ENCODE peak calls at places on chromosome 21, in nine cellular contexts. One of them, this sample, is unnamed.

GRCh38 chr21:25421327-25422028 is 185.8 kb downstream of the MRPL39 start:
- DNase-seq in transverse colon: peak
- DNase-seq in GM12891: no peak
- DNase-seq in K562: no peak
- DNase-seq in vagina: no peak
- DNase-seq in breast epithelium: no peak
- DNase-seq in upper lobe of left lung: no peak
- DNase-seq in stomach: peak
- DNase-seq in prostate gland: no peak
- DNase-seq in this sample: no peak

GRCh38 chr21:29095203-29095602 is 21.8 kb upstream of the CCT8 start:
- DNase-seq in transverse colon: no peak
- DNase-seq in GM12891: no peak
- DNase-seq in K562: no peak
- DNase-seq in vagina: no peak
- DNase-seq in breast epithelium: no peak
- DNase-seq in upper lobe of left lung: no peak
- DNase-seq in stomach: no peak
- DNase-seq in prostate gland: no peak
- DNase-seq in this sample: no peak

GRCh38 chr21:27954806-27955205 is 987.9 kb upstream of the ADAMTS5 start:
- DNase-seq in transverse colon: no peak
- DNase-seq in GM12891: no peak
- DNase-seq in K562: no peak
- DNase-seq in vagina: no peak
- DNase-seq in breast epithelium: no peak
- DNase-seq in upper lobe of left lung: no peak
- DNase-seq in stomach: no peak
- DNase-seq in prostate gland: no peak
- DNase-seq in this sample: no peak

GRCh38 chr21:38349111-38349746 is 92.4 kb downstream of the KCNJ15 start:
- DNase-seq in transverse colon: no peak
- DNase-seq in GM12891: no peak
- DNase-seq in K562: no peak
- DNase-seq in vagina: peak
- DNase-seq in breast epithelium: no peak
- DNase-seq in upper lobe of left lung: no peak
- DNase-seq in stomach: no peak
- DNase-seq in prostate gland: no peak
- DNase-seq in this sample: no peak

GRCh38 chr21:36381841-36382589 is 3.2 kb upstream of the CHAF1B start:
- DNase-seq in transverse colon: no peak
- DNase-seq in GM12891: no peak
- DNase-seq in K562: no peak
- DNase-seq in vagina: no peak
- DNase-seq in breast epithelium: no peak
- DNase-seq in upper lobe of left lung: no peak
- DNase-seq in stomach: no peak
- DNase-seq in prostate gland: no peak
- DNase-seq in this sample: no peak

GRCh38 chr21:22224261-22224660 is 1226.1 kb downstream of the NCAM2 start:
- DNase-seq in transverse colon: no peak
- DNase-seq in GM12891: no peak
- DNase-seq in K562: no peak
- DNase-seq in vagina: no peak
- DNase-seq in breast epithelium: no peak
- DNase-seq in upper lobe of left lung: no peak
- DNase-seq in stomach: no peak
- DNase-seq in prostate gland: no peak
- DNase-seq in this sample: no peak

GRCh38 chr21:37534431-37534830 is 167.9 kb downstream of the DYRK1A start:
- DNase-seq in transverse colon: no peak
- DNase-seq in GM12891: no peak
- DNase-seq in K562: no peak
- DNase-seq in vagina: no peak
- DNase-seq in breast epithelium: no peak
- DNase-seq in upper lobe of left lung: no peak
- DNase-seq in stomach: no peak
- DNase-seq in prostate gland: no peak
- DNase-seq in this sample: no peak

GRCh38 chr21:27426196-27426595 is 459.3 kb upstream of the ADAMTS5 start:
- DNase-seq in transverse colon: no peak
- DNase-seq in GM12891: no peak
- DNase-seq in K562: no peak
- DNase-seq in vagina: no peak
- DNase-seq in breast epithelium: no peak
- DNase-seq in upper lobe of left lung: no peak
- DNase-seq in stomach: no peak
- DNase-seq in prostate gland: no peak
- DNase-seq in this sample: no peak

GRCh38 chr21:38768385-38769071 is 37.2 kb upstream of the ETS2 start:
- DNase-seq in transverse colon: no peak
- DNase-seq in GM12891: no peak
- DNase-seq in K562: peak
- DNase-seq in vagina: no peak
- DNase-seq in breast epithelium: no peak
- DNase-seq in upper lobe of left lung: no peak
- DNase-seq in stomach: no peak
- DNase-seq in prostate gland: no peak
- DNase-seq in this sample: no peak

GRCh38 chr21:30057108-30057507 is 109.5 kb downstream of the CLDN17 start:
- DNase-seq in transverse colon: no peak
- DNase-seq in GM12891: no peak
- DNase-seq in K562: no peak
- DNase-seq in vagina: no peak
- DNase-seq in breast epithelium: no peak
- DNase-seq in upper lobe of left lung: no peak
- DNase-seq in stomach: no peak
- DNase-seq in prostate gland: no peak
- DNase-seq in this sample: no peak

GRCh38 chr21:38507374-38507942 is 9.2 kb upstream of the ERG start:
- DNase-seq in transverse colon: no peak
- DNase-seq in GM12891: no peak
- DNase-seq in K562: no peak
- DNase-seq in vagina: no peak
- DNase-seq in breast epithelium: no peak
- DNase-seq in upper lobe of left lung: no peak
- DNase-seq in stomach: no peak
- DNase-seq in prostate gland: no peak
- DNase-seq in this sample: no peak

GRCh38 chr21:39670741-39671140 is 58.0 kb downstream of the B3GALT5 start:
- DNase-seq in transverse colon: no peak
- DNase-seq in GM12891: no peak
- DNase-seq in K562: no peak
- DNase-seq in vagina: no peak
- DNase-seq in breast epithelium: no peak
- DNase-seq in upper lobe of left lung: no peak
- DNase-seq in stomach: no peak
- DNase-seq in prostate gland: no peak
- DNase-seq in this sample: no peak

GRCh38 chr21:29187939-29188338 is 57.5 kb downstream of the MAP3K7CL start:
- DNase-seq in transverse colon: no peak
- DNase-seq in GM12891: no peak
- DNase-seq in K562: no peak
- DNase-seq in vagina: no peak
- DNase-seq in breast epithelium: peak
- DNase-seq in upper lobe of left lung: no peak
- DNase-seq in stomach: no peak
- DNase-seq in prostate gland: peak
- DNase-seq in this sample: no peak

GRCh38 chr21:33268736-33269441 is 2.7 kb downstream of the IL10RB start:
- DNase-seq in transverse colon: peak
- DNase-seq in GM12891: peak
- DNase-seq in K562: no peak
- DNase-seq in vagina: no peak
- DNase-seq in breast epithelium: peak
- DNase-seq in upper lobe of left lung: no peak
- DNase-seq in stomach: peak
- DNase-seq in prostate gland: peak
- DNase-seq in this sample: no peak
- TF ChIP-seq POLR2AphosphoS5 in transverse colon: peak
- TF ChIP-seq POLR2AphosphoS5 in GM12891: peak
- TF ChIP-seq POLR2AphosphoS5 in K562: no peak
- TF ChIP-seq POLR2AphosphoS5 in vagina: no peak
- TF ChIP-seq POLR2AphosphoS5 in breast epithelium: no peak
- TF ChIP-seq POLR2AphosphoS5 in upper lobe of left lung: peak
- TF ChIP-seq POLR2AphosphoS5 in stomach: peak
- TF ChIP-seq POLR2AphosphoS5 in prostate gland: peak
- TF ChIP-seq POLR2AphosphoS5 in this sample: no peak

GRCh38 chr21:45973475-45974072 is 8.0 kb upstream of the COL6A1 start:
- DNase-seq in transverse colon: peak
- DNase-seq in GM12891: peak
- DNase-seq in K562: peak
- DNase-seq in vagina: no peak
- DNase-seq in breast epithelium: peak
- DNase-seq in upper lobe of left lung: peak
- DNase-seq in stomach: peak
- DNase-seq in prostate gland: peak
- DNase-seq in this sample: peak
- TF ChIP-seq POLR2AphosphoS5 in transverse colon: no peak
- TF ChIP-seq POLR2AphosphoS5 in GM12891: no peak
- TF ChIP-seq POLR2AphosphoS5 in K562: no peak
- TF ChIP-seq POLR2AphosphoS5 in vagina: peak
- TF ChIP-seq POLR2AphosphoS5 in breast epithelium: no peak
- TF ChIP-seq POLR2AphosphoS5 in upper lobe of left lung: peak
- TF ChIP-seq POLR2AphosphoS5 in stomach: no peak
- TF ChIP-seq POLR2AphosphoS5 in prostate gland: peak
- TF ChIP-seq POLR2AphosphoS5 in this sample: peak

GRCh38 chr21:41426656-41427311 is 745 bp downstream of the MX1 start:
- DNase-seq in transverse colon: no peak
- DNase-seq in GM12891: no peak
- DNase-seq in K562: no peak
- DNase-seq in vagina: no peak
- DNase-seq in breast epithelium: no peak
- DNase-seq in upper lobe of left lung: peak
- DNase-seq in stomach: no peak
- DNase-seq in prostate gland: no peak
- DNase-seq in this sample: peak

GRCh38 chr21:41428847-41429246 is 2.8 kb downstream of the MX1 start:
- DNase-seq in transverse colon: no peak
- DNase-seq in GM12891: no peak
- DNase-seq in K562: no peak
- DNase-seq in vagina: no peak
- DNase-seq in breast epithelium: no peak
- DNase-seq in upper lobe of left lung: no peak
- DNase-seq in stomach: no peak
- DNase-seq in prostate gland: no peak
- DNase-seq in this sample: no peak

GRCh38 chr21:41429305-41429704 is 3.3 kb downstream of the MX1 start:
- DNase-seq in transverse colon: no peak
- DNase-seq in GM12891: no peak
- DNase-seq in K562: no peak
- DNase-seq in vagina: no peak
- DNase-seq in breast epithelium: no peak
- DNase-seq in upper lobe of left lung: no peak
- DNase-seq in stomach: no peak
- DNase-seq in prostate gland: no peak
- DNase-seq in this sample: no peak

GRCh38 chr21:41427556-41427955 is 1.5 kb downstream of the MX1 start:
- DNase-seq in transverse colon: no peak
- DNase-seq in GM12891: no peak
- DNase-seq in K562: no peak
- DNase-seq in vagina: no peak
- DNase-seq in breast epithelium: no peak
- DNase-seq in upper lobe of left lung: no peak
- DNase-seq in stomach: no peak
- DNase-seq in prostate gland: no peak
- DNase-seq in this sample: no peak

GRCh38 chr21:41428311-41428710 is 2.3 kb downstream of the MX1 start:
- DNase-seq in transverse colon: no peak
- DNase-seq in GM12891: no peak
- DNase-seq in K562: no peak
- DNase-seq in vagina: no peak
- DNase-seq in breast epithelium: no peak
- DNase-seq in upper lobe of left lung: no peak
- DNase-seq in stomach: no peak
- DNase-seq in prostate gland: no peak
- DNase-seq in this sample: no peak
- TF ChIP-seq POLR2AphosphoS5 in transverse colon: no peak
- TF ChIP-seq POLR2AphosphoS5 in GM12891: peak
- TF ChIP-seq POLR2AphosphoS5 in K562: no peak
- TF ChIP-seq POLR2AphosphoS5 in vagina: no peak
- TF ChIP-seq POLR2AphosphoS5 in breast epithelium: no peak
- TF ChIP-seq POLR2AphosphoS5 in upper lobe of left lung: no peak
- TF ChIP-seq POLR2AphosphoS5 in stomach: no peak
- TF ChIP-seq POLR2AphosphoS5 in prostate gland: no peak
- TF ChIP-seq POLR2AphosphoS5 in this sample: no peak

GRCh38 chr21:17466166-17466565 is 46.7 kb upstream of the CXADR start:
- DNase-seq in transverse colon: peak
- DNase-seq in GM12891: no peak
- DNase-seq in K562: no peak
- DNase-seq in vagina: no peak
- DNase-seq in breast epithelium: no peak
- DNase-seq in upper lobe of left lung: no peak
- DNase-seq in stomach: peak
- DNase-seq in prostate gland: no peak
- DNase-seq in this sample: no peak

GRCh38 chr21:17461014-17461413 is 51.8 kb upstream of the CXADR start:
- DNase-seq in transverse colon: no peak
- DNase-seq in GM12891: no peak
- DNase-seq in K562: no peak
- DNase-seq in vagina: no peak
- DNase-seq in breast epithelium: no peak
- DNase-seq in upper lobe of left lung: no peak
- DNase-seq in stomach: no peak
- DNase-seq in prostate gland: peak
- DNase-seq in this sample: no peak

GRCh38 chr21:17462276-17462981 is 50.4 kb upstream of the CXADR start:
- DNase-seq in transverse colon: peak
- DNase-seq in GM12891: no peak
- DNase-seq in K562: no peak
- DNase-seq in vagina: no peak
- DNase-seq in breast epithelium: no peak
- DNase-seq in upper lobe of left lung: no peak
- DNase-seq in stomach: peak
- DNase-seq in prostate gland: peak
- DNase-seq in this sample: no peak

GRCh38 chr21:17461582-17461981 is 51.3 kb upstream of the CXADR start:
- DNase-seq in transverse colon: no peak
- DNase-seq in GM12891: no peak
- DNase-seq in K562: no peak
- DNase-seq in vagina: no peak
- DNase-seq in breast epithelium: no peak
- DNase-seq in upper lobe of left lung: no peak
- DNase-seq in stomach: no peak
- DNase-seq in prostate gland: no peak
- DNase-seq in this sample: no peak

DNA sequence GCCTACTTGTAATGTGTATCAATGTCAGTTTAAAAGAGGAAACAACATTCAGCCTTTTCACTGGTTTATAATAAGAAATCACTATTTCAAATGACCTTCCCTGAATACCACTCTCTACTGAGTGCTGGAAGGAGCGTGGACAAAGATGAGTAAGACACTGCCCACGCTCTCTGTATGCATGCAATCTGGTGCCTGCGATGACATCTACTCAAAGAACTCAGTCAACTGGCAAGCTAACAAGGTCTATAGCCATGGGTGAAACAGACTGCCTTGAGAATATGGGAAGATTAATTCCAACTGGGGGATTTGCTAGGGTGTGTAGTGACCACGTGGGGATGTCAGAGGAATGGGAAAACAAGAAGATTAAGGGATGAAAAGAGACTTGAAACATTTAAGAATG is 49.4 kb upstream of the CXADR start:
- DNase-seq in transverse colon: no peak
- DNase-seq in GM12891: no peak
- DNase-seq in K562: no peak
- DNase-seq in vagina: no peak
- DNase-seq in breast epithelium: no peak
- DNase-seq in upper lobe of left lung: no peak
- DNase-seq in stomach: no peak
- DNase-seq in prostate gland: no peak
- DNase-seq in this sample: no peak
- TF ChIP-seq POLR2AphosphoS5 in transverse colon: no peak
- TF ChIP-seq POLR2AphosphoS5 in GM12891: no peak
- TF ChIP-seq POLR2AphosphoS5 in K562: no peak
- TF ChIP-seq POLR2AphosphoS5 in vagina: no peak
- TF ChIP-seq POLR2AphosphoS5 in breast epithelium: no peak
- TF ChIP-seq POLR2AphosphoS5 in upper lobe of left lung: no peak
- TF ChIP-seq POLR2AphosphoS5 in stomach: no peak
- TF ChIP-seq POLR2AphosphoS5 in prostate gland: no peak
- TF ChIP-seq POLR2AphosphoS5 in this sample: no peak

This sample was measured in spleen.